ENCODE peak calls at places on chromosomes 3 and 15, in six cellular contexts. One of them, this sample, is unnamed.

GRCh38 chr3:188165596-188165995 is 11.6 kb downstream of the LPP start:
- DNase-seq in adrenal gland: no peak
- DNase-seq in uterus: no peak
- DNase-seq in breast epithelium: no peak
- DNase-seq in Peyer's patch: peak
- DNase-seq in HCT116: no peak
- DNase-seq in this sample: no peak

GRCh38 chr15:91186892-91187644 is 87.0 kb downstream of the SV2B start:
- DNase-seq in adrenal gland: peak
- DNase-seq in uterus: no peak
- DNase-seq in breast epithelium: no peak
- DNase-seq in Peyer's patch: no peak
- DNase-seq in HCT116: no peak
- DNase-seq in this sample: no peak

GRCh38 chr15:71562251-71562650 is 248.1 kb upstream of the NR2E3 start:
- DNase-seq in adrenal gland: no peak
- DNase-seq in uterus: no peak
- DNase-seq in breast epithelium: no peak
- DNase-seq in Peyer's patch: no peak
- DNase-seq in HCT116: no peak
- DNase-seq in this sample: no peak

GRCh38 chr3:170076715-170077238 is 39.0 kb downstream of the GPR160 start:
- DNase-seq in adrenal gland: no peak
- DNase-seq in uterus: no peak
- DNase-seq in breast epithelium: no peak
- DNase-seq in Peyer's patch: no peak
- DNase-seq in HCT116: no peak
- DNase-seq in this sample: peak

GRCh38 chr3:120855665-120856437 is 52.2 kb upstream of the STXBP5L start:
- DNase-seq in adrenal gland: peak
- DNase-seq in uterus: peak
- DNase-seq in breast epithelium: no peak
- DNase-seq in Peyer's patch: no peak
- DNase-seq in HCT116: no peak
- DNase-seq in this sample: peak

GRCh38 chr3:54777141-54777540 is 150.7 kb downstream of the LRTM1 start:
- DNase-seq in adrenal gland: no peak
- DNase-seq in uterus: no peak
- DNase-seq in breast epithelium: no peak
- DNase-seq in Peyer's patch: no peak
- DNase-seq in HCT116: no peak
- DNase-seq in this sample: no peak

GRCh38 chr3:42544492-42545283 is 37.1 kb downstream of the SEC22C start:
- DNase-seq in adrenal gland: no peak
- DNase-seq in uterus: peak
- DNase-seq in breast epithelium: peak
- DNase-seq in Peyer's patch: peak
- DNase-seq in HCT116: no peak
- DNase-seq in this sample: no peak

GRCh38 chr15:41790756-41791546 is 16.7 kb downstream of the MAPKBP1 start:
- DNase-seq in adrenal gland: no peak
- DNase-seq in uterus: peak
- DNase-seq in breast epithelium: no peak
- DNase-seq in Peyer's patch: no peak
- DNase-seq in HCT116: peak
- DNase-seq in this sample: peak

GRCh38 chr15:75696303-75696657 is 16.4 kb downstream of the CSPG4 start:
- DNase-seq in adrenal gland: no peak
- DNase-seq in uterus: no peak
- DNase-seq in breast epithelium: peak
- DNase-seq in Peyer's patch: no peak
- DNase-seq in HCT116: no peak
- DNase-seq in this sample: no peak

GRCh38 chr3:181727122-181728036 is 15.7 kb downstream of the SOX2 start:
- DNase-seq in adrenal gland: no peak
- DNase-seq in uterus: no peak
- DNase-seq in breast epithelium: no peak
- DNase-seq in Peyer's patch: no peak
- DNase-seq in HCT116: no peak
- DNase-seq in this sample: no peak

GRCh38 chr3:53226142-53226840 is 29.5 kb downstream of the TKT start:
- DNase-seq in adrenal gland: no peak
- DNase-seq in uterus: no peak
- DNase-seq in breast epithelium: no peak
- DNase-seq in Peyer's patch: no peak
- DNase-seq in HCT116: no peak
- DNase-seq in this sample: no peak

GRCh38 chr3:11757441-11757875 is 89.2 kb downstream of the TAMM41 start:
- DNase-seq in adrenal gland: peak
- DNase-seq in uterus: no peak
- DNase-seq in breast epithelium: no peak
- DNase-seq in Peyer's patch: no peak
- DNase-seq in HCT116: no peak
- DNase-seq in this sample: no peak

GRCh38 chr3:10303105-10303504 is 10.4 kb upstream of the GHRL start:
- DNase-seq in adrenal gland: no peak
- DNase-seq in uterus: no peak
- DNase-seq in breast epithelium: no peak
- DNase-seq in Peyer's patch: no peak
- DNase-seq in HCT116: no peak
- DNase-seq in this sample: no peak

GRCh38 chr3:10299175-10299574 is 6.4 kb upstream of the GHRL start:
- DNase-seq in adrenal gland: no peak
- DNase-seq in uterus: no peak
- DNase-seq in breast epithelium: no peak
- DNase-seq in Peyer's patch: no peak
- DNase-seq in HCT116: no peak
- DNase-seq in this sample: no peak

GRCh38 chr3:10303785-10304184 is 11.0 kb upstream of the GHRL start:
- DNase-seq in adrenal gland: no peak
- DNase-seq in uterus: no peak
- DNase-seq in breast epithelium: no peak
- DNase-seq in Peyer's patch: no peak
- DNase-seq in HCT116: no peak
- DNase-seq in this sample: no peak

GRCh38 chr3:10299679-10300078 is 6.9 kb upstream of the GHRL start:
- DNase-seq in adrenal gland: no peak
- DNase-seq in uterus: no peak
- DNase-seq in breast epithelium: no peak
- DNase-seq in Peyer's patch: no peak
- DNase-seq in HCT116: no peak
- DNase-seq in this sample: no peak

DNA sequence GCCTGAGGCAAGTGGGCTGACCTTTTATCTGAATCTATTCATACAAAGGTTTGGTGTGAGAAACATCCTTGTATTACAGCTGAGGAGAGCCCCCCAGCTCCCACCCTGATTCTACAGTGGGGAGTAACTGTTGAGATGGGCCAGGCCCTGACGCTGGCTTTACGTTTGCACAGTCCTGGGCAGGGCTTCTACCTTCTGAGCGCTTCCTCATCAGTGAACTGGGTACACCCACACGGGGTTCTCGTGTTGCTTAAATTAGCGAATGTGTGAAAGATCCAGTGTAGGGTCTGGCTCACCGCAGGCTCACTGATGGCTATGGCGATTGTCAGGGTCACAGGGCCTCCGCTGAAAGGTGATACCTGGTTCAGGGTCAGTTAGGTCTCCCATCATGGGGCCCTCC is 7.3 kb upstream of the GHRL start:
- DNase-seq in adrenal gland: no peak
- DNase-seq in uterus: no peak
- DNase-seq in breast epithelium: no peak
- DNase-seq in Peyer's patch: no peak
- DNase-seq in HCT116: no peak
- DNase-seq in this sample: no peak
- TF ChIP-seq POLR2A in adrenal gland: no peak
- TF ChIP-seq POLR2A in uterus: no peak
- TF ChIP-seq POLR2A in breast epithelium: no peak
- TF ChIP-seq POLR2A in Peyer's patch: no peak
- TF ChIP-seq POLR2A in HCT116: no peak
- TF ChIP-seq POLR2A in this sample: no peak

GRCh38 chr3:25428003-25428861 is at the start of gene RARB:
- DNase-seq in adrenal gland: peak
- DNase-seq in uterus: peak
- DNase-seq in breast epithelium: peak
- DNase-seq in Peyer's patch: peak
- DNase-seq in HCT116: no peak
- DNase-seq in this sample: peak
- TF ChIP-seq POLR2A in adrenal gland: peak
- TF ChIP-seq POLR2A in uterus: peak
- TF ChIP-seq POLR2A in breast epithelium: peak
- TF ChIP-seq POLR2A in Peyer's patch: peak
- TF ChIP-seq POLR2A in HCT116: no peak
- TF ChIP-seq POLR2A in this sample: peak

DNA sequence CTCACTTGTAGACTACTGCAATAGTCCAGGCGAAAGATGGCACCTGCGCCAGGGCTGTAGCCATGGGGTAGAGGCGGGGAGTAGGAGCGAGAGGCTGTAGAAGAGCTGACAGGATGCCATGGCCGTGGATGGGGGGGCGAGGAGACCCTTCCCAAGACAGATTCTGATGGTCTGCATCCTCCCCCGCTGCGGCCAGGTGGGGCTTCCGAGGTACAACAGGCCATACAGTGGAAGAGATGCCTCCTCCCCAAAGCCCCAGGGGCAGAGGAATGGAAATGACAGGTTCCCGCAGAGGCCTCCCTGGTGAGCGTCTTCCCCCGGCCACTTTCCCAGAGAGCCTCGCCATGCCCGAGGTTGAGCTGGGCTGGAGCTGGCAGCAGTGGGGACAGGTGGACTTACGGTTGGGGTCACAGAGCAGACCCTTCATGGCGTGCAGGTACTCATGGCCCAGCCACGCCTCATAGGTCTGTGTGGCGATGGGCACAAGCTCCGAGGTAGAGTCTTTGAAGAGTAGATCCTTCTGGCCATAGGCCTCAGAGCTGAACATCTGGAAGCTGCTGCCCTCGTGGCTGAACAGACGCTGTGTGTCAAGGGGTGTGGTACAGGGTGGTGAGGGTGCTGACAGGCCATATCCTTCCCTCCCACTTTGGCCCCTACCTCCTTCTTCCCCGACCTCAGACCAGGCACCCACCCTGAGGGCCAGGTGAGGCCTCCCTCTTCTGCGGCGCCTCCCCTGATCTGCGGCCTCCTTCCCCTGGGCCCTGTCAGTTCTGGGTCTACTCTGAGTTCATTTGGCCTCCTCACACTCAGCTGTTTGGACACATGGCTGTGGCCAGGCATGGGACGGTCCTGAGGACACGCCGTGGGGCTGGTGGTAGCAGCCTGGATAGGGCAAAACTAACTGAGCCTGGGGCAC is 13.6 kb downstream of the MELTF start:
- DNase-seq in adrenal gland: no peak
- DNase-seq in uterus: no peak
- DNase-seq in breast epithelium: no peak
- DNase-seq in Peyer's patch: no peak
- DNase-seq in HCT116: no peak
- DNase-seq in this sample: no peak
- TF ChIP-seq POLR2A in adrenal gland: no peak
- TF ChIP-seq POLR2A in uterus: no peak
- TF ChIP-seq POLR2A in breast epithelium: no peak
- TF ChIP-seq POLR2A in Peyer's patch: no peak
- TF ChIP-seq POLR2A in HCT116: no peak
- TF ChIP-seq POLR2A in this sample: no peak

DNA sequence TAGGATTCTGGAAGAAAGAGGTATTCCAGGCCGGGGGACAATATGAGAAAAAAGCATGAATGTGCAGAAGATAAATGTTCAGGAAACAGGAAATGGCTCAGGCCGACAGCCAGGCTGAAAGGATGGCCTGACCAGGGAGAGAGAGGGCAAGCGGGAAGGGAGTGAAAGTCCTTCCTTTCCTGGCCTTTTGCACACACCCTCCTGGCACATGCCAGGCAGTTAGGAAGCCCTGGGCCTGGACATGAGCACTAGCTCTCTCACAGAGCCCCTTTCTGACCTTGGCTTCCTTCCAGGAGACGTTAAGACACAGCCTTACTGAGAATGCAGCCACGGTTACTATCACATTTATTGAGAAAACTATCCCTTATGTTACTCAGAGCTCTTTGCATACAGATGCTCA is 39.7 kb upstream of the SMAD3 start:
- DNase-seq in adrenal gland: peak
- DNase-seq in uterus: no peak
- DNase-seq in breast epithelium: no peak
- DNase-seq in Peyer's patch: no peak
- DNase-seq in HCT116: no peak
- DNase-seq in this sample: no peak
- TF ChIP-seq POLR2A in adrenal gland: no peak
- TF ChIP-seq POLR2A in uterus: no peak
- TF ChIP-seq POLR2A in breast epithelium: no peak
- TF ChIP-seq POLR2A in Peyer's patch: no peak
- TF ChIP-seq POLR2A in HCT116: no peak
- TF ChIP-seq POLR2A in this sample: no peak

GRCh38 chr3:138114988-138115971 is at the start of gene DZIP1L:
- DNase-seq in adrenal gland: peak
- DNase-seq in uterus: peak
- DNase-seq in breast epithelium: peak
- DNase-seq in Peyer's patch: peak
- DNase-seq in HCT116: peak
- DNase-seq in this sample: peak
- TF ChIP-seq POLR2A in adrenal gland: no peak
- TF ChIP-seq POLR2A in uterus: peak
- TF ChIP-seq POLR2A in breast epithelium: no peak
- TF ChIP-seq POLR2A in Peyer's patch: no peak
- TF ChIP-seq POLR2A in HCT116: no peak
- TF ChIP-seq POLR2A in this sample: peak

GRCh38 chr15:84818221-84819131 is 1.3 kb downstream of the ALPK3 start:
- DNase-seq in adrenal gland: peak
- DNase-seq in uterus: no peak
- DNase-seq in breast epithelium: no peak
- DNase-seq in Peyer's patch: no peak
- DNase-seq in HCT116: no peak
- DNase-seq in this sample: no peak
- TF ChIP-seq POLR2A in adrenal gland: no peak
- TF ChIP-seq POLR2A in uterus: no peak
- TF ChIP-seq POLR2A in breast epithelium: no peak
- TF ChIP-seq POLR2A in Peyer's patch: no peak
- TF ChIP-seq POLR2A in HCT116: no peak
- TF ChIP-seq POLR2A in this sample: no peak

GRCh38 chr15:95604634-95605036 is 725.9 kb upstream of the NR2F2 start:
- DNase-seq in adrenal gland: no peak
- DNase-seq in uterus: peak
- DNase-seq in breast epithelium: no peak
- DNase-seq in Peyer's patch: no peak
- DNase-seq in HCT116: no peak
- DNase-seq in this sample: no peak

GRCh38 chr15:95601525-95601924 is 729.0 kb upstream of the NR2F2 start:
- DNase-seq in adrenal gland: no peak
- DNase-seq in uterus: no peak
- DNase-seq in breast epithelium: no peak
- DNase-seq in Peyer's patch: no peak
- DNase-seq in HCT116: no peak
- DNase-seq in this sample: no peak

GRCh38 chr15:95605098-95605497 is 725.4 kb upstream of the NR2F2 start:
- DNase-seq in adrenal gland: no peak
- DNase-seq in uterus: no peak
- DNase-seq in breast epithelium: no peak
- DNase-seq in Peyer's patch: no peak
- DNase-seq in HCT116: no peak
- DNase-seq in this sample: no peak

GRCh38 chr15:95606551-95606950 is 723.9 kb upstream of the NR2F2 start:
- DNase-seq in adrenal gland: no peak
- DNase-seq in uterus: no peak
- DNase-seq in breast epithelium: no peak
- DNase-seq in Peyer's patch: no peak
- DNase-seq in HCT116: no peak
- DNase-seq in this sample: no peak

GRCh38 chr15:95603802-95604201 is 726.7 kb upstream of the NR2F2 start:
- DNase-seq in adrenal gland: no peak
- DNase-seq in uterus: no peak
- DNase-seq in breast epithelium: no peak
- DNase-seq in Peyer's patch: no peak
- DNase-seq in HCT116: no peak
- DNase-seq in this sample: no peak
- TF ChIP-seq POLR2A in adrenal gland: no peak
- TF ChIP-seq POLR2A in uterus: no peak
- TF ChIP-seq POLR2A in breast epithelium: no peak
- TF ChIP-seq POLR2A in Peyer's patch: no peak
- TF ChIP-seq POLR2A in HCT116: no peak
- TF ChIP-seq POLR2A in this sample: no peak

This sample was measured in H54.